ENCODE peak calls at places on chromosomes 7 and 10, in seven cellular contexts. P is spleen, C is breast epithelium, R is stomach, B is HL-60, M is SK-N-SH, U is GM23338. O is an unnamed sample.

GRCh38 chr10:15316877-15317464 is 54.1 kb downstream of the FAM171A1 start:
- DNase-seq in P (no peak), C (no peak), R (no peak), B (no peak), M (no peak), U (no peak), O (no peak)

GRCh38 chr10:52775132-52775647 is 2.6 kb upstream of the MBL2 start:
- DNase-seq in P (no peak), C (no peak), R (no peak), B (no peak), M (no peak), U (peak), O (no peak)

GRCh38 chr7:43956022-43956421 is 29.8 kb downstream of the UBE2D4 start:
- DNase-seq in P (no peak), C (no peak), R (no peak), B (no peak), M (no peak), U (no peak), O (no peak)

GRCh38 chr7:90345548-90346319 is 782 bp upstream of the GTPBP10 start:
- DNase-seq in P (no peak), C (no peak), R (no peak), B (peak), M (peak), U (peak), O (peak)

GRCh38 chr7:75735059-75735458 is 3.7 kb downstream of the HIP1 start:
- DNase-seq in P (no peak), C (no peak), R (no peak), B (no peak), M (no peak), U (no peak), O (no peak)

GRCh38 chr7:39510738-39511372 is 55.3 kb upstream of the YAE1 start:
- DNase-seq in P (no peak), C (no peak), R (no peak), B (no peak), M (no peak), U (no peak), O (no peak)

GRCh38 chr10:130750441-130750840 is 561.1 kb downstream of the TCERG1L start:
- DNase-seq in P (peak), C (no peak), R (no peak), B (no peak), M (no peak), U (no peak), O (no peak)

GRCh38 chr10:36779238-36779846 is 346.1 kb upstream of the ANKRD30A start:
- DNase-seq in P (no peak), C (no peak), R (no peak), B (no peak), M (peak), U (peak), O (peak)

GRCh38 chr7:118280319-118281012 is 56.0 kb downstream of the ANKRD7 start:
- DNase-seq in P (no peak), C (no peak), R (no peak), B (no peak), M (no peak), U (no peak), O (no peak)

GRCh38 chr10:54962134-54962900 is 161.3 kb upstream of the PCDH15 start:
- DNase-seq in P (peak), C (no peak), R (no peak), B (no peak), M (no peak), U (no peak), O (no peak)

GRCh38 chr10:122163182-122164027 is 107.7 kb upstream of the BTBD16 start:
- DNase-seq in P (peak), C (no peak), R (no peak), B (no peak), M (peak), U (peak), O (no peak)
- TF ChIP-seq POLR2AphosphoS5 in P (no peak), C (no peak), R (no peak), B (no peak), M (no peak), U (peak), O (no peak)

DNA sequence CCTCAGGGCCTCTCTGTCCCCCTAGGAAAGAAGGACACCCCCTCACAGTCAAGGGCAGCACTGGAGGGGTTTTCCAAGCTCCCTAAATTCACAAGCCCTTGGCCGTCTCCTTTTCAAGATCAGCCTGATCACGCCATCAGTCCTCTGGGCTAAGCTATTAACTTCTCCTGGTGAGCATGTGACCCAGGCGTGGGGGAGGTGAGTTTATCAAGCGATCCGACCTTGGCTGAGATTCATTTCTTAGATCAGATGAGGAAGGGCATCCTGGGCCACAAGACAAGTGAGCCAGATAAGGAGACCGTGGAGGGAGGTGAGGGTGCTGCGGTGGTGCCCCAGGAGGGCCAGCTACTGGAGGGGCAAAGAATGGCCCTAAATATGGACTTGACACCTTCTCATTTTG is 19.2 kb upstream of the EN2 start:
- DNase-seq in P (peak), C (no peak), R (no peak), B (no peak), M (no peak), U (no peak), O (no peak)
- TF ChIP-seq POLR2AphosphoS5 in P (no peak), C (no peak), R (no peak), B (no peak), M (no peak), U (no peak), O (no peak)

DNA sequence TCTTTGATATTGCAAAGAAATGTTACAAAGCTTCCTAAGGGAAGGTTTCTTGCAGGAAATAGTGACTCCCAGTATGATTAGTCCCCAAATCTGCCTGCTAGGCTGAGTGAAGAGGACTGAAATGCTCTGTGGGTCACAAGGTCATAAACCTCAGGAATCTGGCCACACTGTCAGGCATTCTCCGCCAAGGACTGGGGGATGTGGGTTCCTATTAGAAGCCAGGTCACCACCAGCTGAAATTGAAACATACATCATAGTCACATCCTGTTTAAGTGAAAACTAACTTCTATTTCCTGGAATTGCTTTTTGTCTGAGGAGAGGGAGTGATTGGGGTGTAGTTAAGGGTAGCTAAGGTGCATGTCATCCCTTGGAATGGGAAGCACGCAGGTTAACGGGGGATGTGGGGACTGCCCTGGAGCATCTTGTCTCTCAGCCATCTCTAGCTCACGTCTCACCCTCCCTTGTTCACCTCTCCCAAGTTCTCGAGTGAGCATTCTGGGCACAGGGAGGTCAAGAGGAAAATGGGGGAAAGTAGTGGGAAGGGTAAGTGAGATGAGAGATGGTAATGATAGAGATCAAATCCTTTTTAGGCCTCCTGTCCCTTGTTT is 12.0 kb upstream of the GSAP start:
- DNase-seq in P (no peak), C (no peak), R (no peak), B (no peak), M (no peak), U (peak), O (peak)
- TF ChIP-seq POLR2AphosphoS5 in P (no peak), C (no peak), R (no peak), B (no peak), M (no peak), U (no peak), O (no peak)

DNA sequence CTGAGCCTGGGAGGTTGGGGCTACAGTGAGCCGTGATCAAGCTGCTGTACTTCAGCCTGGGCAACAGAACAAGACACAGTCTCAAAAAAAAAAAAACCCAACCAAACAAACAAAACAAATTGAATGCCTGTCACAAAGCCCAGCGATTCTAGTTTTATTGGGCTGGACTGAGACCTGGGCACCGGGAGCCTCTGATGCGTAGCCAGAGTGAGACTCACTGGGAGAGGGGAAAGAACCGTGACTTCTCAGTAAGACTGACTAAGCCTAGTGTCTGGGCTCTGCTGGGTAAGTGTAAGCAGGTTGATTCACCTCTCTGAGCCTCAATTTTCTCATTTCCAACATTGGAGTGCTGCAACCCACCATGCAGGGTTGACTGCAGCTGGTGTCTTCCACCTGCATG is 10.1 kb upstream of the LEP start:
- DNase-seq in P (no peak), C (no peak), R (no peak), B (no peak), M (no peak), U (no peak), O (no peak)
- TF ChIP-seq POLR2AphosphoS5 in P (no peak), C (no peak), R (no peak), B (no peak), M (no peak), U (no peak), O (no peak)

GRCh38 chr7:16265863-16266458 is 155.4 kb downstream of the CRPPA start:
- DNase-seq in P (no peak), C (no peak), R (no peak), B (no peak), M (no peak), U (no peak), O (no peak)
- TF ChIP-seq POLR2AphosphoS5 in P (no peak), C (no peak), R (no peak), B (no peak), M (no peak), U (no peak), O (no peak)

DNA sequence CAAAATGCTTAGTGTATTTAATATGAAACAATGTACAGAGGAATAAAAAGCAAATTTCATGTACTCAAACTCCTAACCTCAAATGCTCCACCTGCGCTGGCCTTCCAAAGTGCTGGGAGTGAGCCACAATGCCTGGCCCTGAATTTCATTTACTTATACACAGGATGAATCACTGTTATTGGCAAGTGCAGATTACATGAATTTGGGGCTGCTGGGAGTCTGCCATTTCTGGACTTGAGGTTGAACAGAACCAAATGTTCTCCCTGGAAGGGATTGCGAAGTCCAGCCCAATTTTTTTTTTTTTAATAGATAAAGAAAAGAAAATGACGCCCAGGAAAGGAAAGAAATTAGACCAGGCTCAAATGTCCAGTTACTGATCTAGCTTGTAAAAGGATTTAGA is 6.8 kb upstream of the CSTF2T start:
- DNase-seq in P (no peak), C (peak), R (peak), B (no peak), M (no peak), U (no peak), O (peak)
- TF ChIP-seq POLR2AphosphoS5 in P (no peak), C (no peak), R (no peak), B (no peak), M (no peak), U (no peak), O (peak)